ENCODE peak calls at places on chromosomes 4 and X, in nine cellular contexts. F is neural crest cell, T is transverse colon, X is MM.1S, W is NB4, D is H9, Y is tibial artery, A is stomach, C is heart left ventricle. P is an unnamed sample.

GRCh38 chr4:19791422-19792113 is 460.1 kb upstream of the SLIT2 start:
- DNase-seq in F (no peak), T (no peak), X (no peak), W (no peak), D (no peak), Y (no peak), A (no peak), C (no peak), P (peak; percentile 48)

GRCh38 chrX:24231169-24231568 is 81.6 kb downstream of the ZFX start:
- DNase-seq in F (no peak), T (no peak), X (no peak), W (peak; percentile 64), D (no peak), Y (no peak), A (no peak), C (peak; percentile 17), P (peak; percentile 84)

GRCh38 chr4:93960916-93961315 is 132.4 kb downstream of the ATOH1 start:
- DNase-seq in F (no peak), T (no peak), X (no peak), W (no peak), D (peak; percentile 28), Y (no peak), A (no peak), C (no peak), P (no peak)

GRCh38 chrX:10052906-10053625 is 85.9 kb downstream of the CLDN34 start:
- DNase-seq in F (no peak), T (no peak), X (no peak), W (peak; percentile 1), D (no peak), Y (peak; percentile 25), A (no peak), C (peak; percentile 39), P (peak; percentile 32)

GRCh38 chr4:14111730-14112171 is 484.2 kb upstream of the BOD1L1 start:
- DNase-seq in F (no peak), T (no peak), X (no peak), W (peak; percentile 7), D (no peak), Y (no peak), A (no peak), C (no peak), P (peak; percentile 60)

GRCh38 chrX:6226053-6226645 is 2.5 kb downstream of the NLGN4X start:
- DNase-seq in F (peak; percentile 66), T (no peak), X (peak; percentile 27), W (no peak), D (peak; percentile 41), Y (no peak), A (no peak), C (no peak), P (no peak)

GRCh38 chr4:24743931-24744330 is 51.4 kb upstream of the SOD3 start:
- DNase-seq in F (no peak), T (no peak), X (no peak), W (no peak), D (peak; percentile 73), Y (no peak), A (no peak), C (no peak), P (no peak)

GRCh38 chr4:136012250-136012649 is 1520.0 kb downstream of the PCDH18 start:
- DNase-seq in F (no peak), T (no peak), X (no peak), W (no peak), D (no peak), Y (no peak), A (no peak), C (no peak), P (no peak)

GRCh38 chrX:46978341-46979291 is 66.4 kb downstream of the JADE3 start:
- DNase-seq in F (peak; percentile 55), T (peak; percentile 81), X (peak; percentile 67), W (peak; percentile 83), D (peak; percentile 75), Y (peak; percentile 57), A (peak; percentile 80), C (peak; percentile 45), P (peak; percentile 79)

GRCh38 chr4:172995161-172995560 is 173.4 kb upstream of the GALNT7 start:
- DNase-seq in F (no peak), T (no peak), X (no peak), W (no peak), D (no peak), Y (no peak), A (no peak), C (no peak), P (no peak)

GRCh38 chr4:111070390-111070789 is 447.5 kb upstream of the PITX2 start:
- DNase-seq in F (no peak), T (no peak), X (no peak), W (no peak), D (no peak), Y (no peak), A (no peak), C (no peak), P (peak; percentile 23)

GRCh38 chr4:779555-779954 is 46.4 kb downstream of the CPLX1 start:
- DNase-seq in F (no peak), T (no peak), X (no peak), W (no peak), D (no peak), Y (no peak), A (no peak), C (no peak), P (no peak)

GRCh38 chrX:151703487-151703886 is 8.2 kb downstream of the PRRG3 start:
- DNase-seq in F (no peak), T (no peak), X (no peak), W (no peak), D (no peak), Y (no peak), A (peak; percentile 36), C (peak; percentile 76), P (peak; percentile 52)

GRCh38 chr4:21790437-21791029 is 158.0 kb downstream of the KCNIP4 start:
- DNase-seq in F (no peak), T (no peak), X (peak; percentile 39), W (peak; percentile 51), D (no peak), Y (no peak), A (no peak), C (no peak), P (peak; percentile 83)
- TF ChIP-seq CTCF in F (peak; percentile 77), T (peak; percentile 65), X (peak; percentile 48), W (no peak), D (peak; percentile 81), Y (peak; percentile 22), A (no peak), C (peak; percentile 62), P (peak; percentile 25)

DNA sequence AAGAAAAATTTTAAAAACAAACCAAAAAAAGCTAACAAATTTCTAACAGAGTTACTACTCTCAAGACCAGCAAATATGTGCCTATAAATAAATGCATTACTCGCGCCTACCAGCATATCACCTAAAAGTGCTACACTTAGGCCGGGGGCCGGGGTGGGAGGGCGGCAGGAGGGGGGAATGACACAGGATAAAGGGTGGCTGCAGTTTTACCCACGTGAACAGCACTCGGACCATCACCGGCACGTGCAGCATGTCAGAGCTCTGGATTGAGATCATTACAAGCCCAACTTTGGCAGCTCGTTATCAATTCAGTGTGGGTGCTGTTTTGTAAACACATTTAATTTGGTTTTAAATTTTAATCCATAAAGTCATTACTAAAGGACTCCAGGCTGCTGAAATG is 176.0 kb upstream of the NOCT start:
- DNase-seq in F (no peak), T (no peak), X (no peak), W (no peak), D (no peak), Y (no peak), A (no peak), C (no peak), P (no peak)
- TF ChIP-seq CTCF in F (no peak), T (no peak), X (no peak), W (no peak), D (no peak), Y (no peak), A (no peak), C (no peak), P (no peak)

GRCh38 chr4:7398104-7398423 is 36.7 kb downstream of the PSAPL1 start:
- DNase-seq in F (no peak), T (peak; percentile 18), X (no peak), W (no peak), D (no peak), Y (peak; percentile 9), A (no peak), C (peak; percentile 53), P (no peak)
- TF ChIP-seq CTCF in F (no peak), T (no peak), X (no peak), W (no peak), D (no peak), Y (no peak), A (no peak), C (peak; percentile 25), P (no peak)

GRCh38 chrX:35374116-35374515 is 424.0 kb upstream of the MAGEB16 start:
- DNase-seq in F (no peak), T (no peak), X (no peak), W (no peak), D (no peak), Y (no peak), A (no peak), C (no peak), P (no peak)
- TF ChIP-seq CTCF in F (no peak), T (no peak), X (no peak), W (no peak), D (no peak), Y (no peak), A (no peak), C (no peak), P (no peak)

GRCh38 chr4:183157215-183157614 is 58.2 kb downstream of the WWC2 start:
- DNase-seq in F (no peak), T (no peak), X (no peak), W (peak; percentile 20), D (no peak), Y (no peak), A (no peak), C (no peak), P (no peak)
- TF ChIP-seq CTCF in F (no peak), T (no peak), X (no peak), W (no peak), D (peak; percentile 43), Y (no peak), A (no peak), C (peak; percentile 30), P (no peak)

P was measured in fibroblast of the aortic adventitia.